ENCODE peak calls at places on chromosomes 6 and 20, in four cellular contexts. B is GM23338; V is left cardiac atrium; X is activated T-helper 1 cell treated with anti-CD3 and anti-CD28 coated beads, Interleukin-2, amount 50 U/mL, for 16 hours. E is an unnamed sample.

GRCh38 chr6:132214716-132215115 is 186.6 kb downstream of the MOXD1 start:
- DNase-seq in B (no peak), V (no peak), X (no peak), E (peak; percentile 28)

GRCh38 chr20:61797200-61797599 is 268.5 kb downstream of the TAF4 start:
- DNase-seq in B (peak; percentile 55), V (no peak), X (no peak), E (no peak)

GRCh38 chr6:20724443-20724842 is 190.2 kb downstream of the CDKAL1 start:
- DNase-seq in B (peak; percentile 51), V (no peak), X (no peak), E (no peak)

GRCh38 chr6:72712921-72713320 is 91.1 kb downstream of the KCNQ5 start:
- DNase-seq in B (peak; percentile 10), V (no peak), X (no peak), E (no peak)

GRCh38 chr20:24499472-24499871 is 30.0 kb downstream of the SYNDIG1 start:
- DNase-seq in B (no peak), V (no peak), X (no peak), E (no peak)

GRCh38 chr6:62528894-62529526 is 243.0 kb upstream of the KHDRBS2 start:
- DNase-seq in B (no peak), V (no peak), X (no peak), E (no peak)

GRCh38 chr6:28401172-28401571 is 1.6 kb upstream of the ZSCAN12 start:
- DNase-seq in B (no peak), V (no peak), X (no peak), E (no peak)

GRCh38 chr20:25424536-25424935 is 17.1 kb downstream of the GINS1 start:
- DNase-seq in B (no peak), V (no peak), X (no peak), E (no peak)